ENCODE peak calls at places on chromosomes 3 and 15, in four cellular contexts. A, Z, C and J are unnamed samples.

GRCh38 chr3:143443851-143444331 is 324.3 kb downstream of the CHST2 start:
- DNase-seq in A (no peak), Z (no peak), C (no peak), J (peak)

GRCh38 chr3:160686955-160687535 is 10.1 kb downstream of the ARL14 start:
- DNase-seq in A (no peak), Z (no peak), C (no peak), J (no peak)

GRCh38 chr3:126557761-126558160 is 971 bp downstream of the C3orf22 start:
- DNase-seq in A (no peak), Z (no peak), C (no peak), J (no peak)

GRCh38 chr3:32531010-32531647 is 28.5 kb upstream of the CMTM6 start:
- DNase-seq in A (no peak), Z (no peak), C (no peak), J (no peak)

GRCh38 chr3:129317014-129317771 is 38.5 kb downstream of the HMCES start:
- DNase-seq in A (no peak), Z (no peak), C (no peak), J (no peak)

GRCh38 chr3:54087581-54088410 is 34.6 kb upstream of the CACNA2D3 start:
- DNase-seq in A (peak), Z (no peak), C (no peak), J (no peak)

GRCh38 chr3:99753268-99753975 is 64.2 kb upstream of the CMSS1 start:
- DNase-seq in A (peak), Z (no peak), C (no peak), J (peak)

GRCh38 chr3:117706037-117706436 is 996.5 kb downstream of the TUSC7 start:
- DNase-seq in A (no peak), Z (no peak), C (no peak), J (no peak)

GRCh38 chr15:85314139-85314538 is 66.3 kb upstream of the AKAP13 start:
- DNase-seq in A (no peak), Z (no peak), C (no peak), J (no peak)

GRCh38 chr3:134445631-134446030 is 40.2 kb downstream of the ANAPC13 start:
- DNase-seq in A (no peak), Z (no peak), C (no peak), J (peak)

GRCh38 chr15:88246666-88247446 is 9.7 kb downstream of the NTRK3 start:
- DNase-seq in A (peak), Z (peak), C (peak), J (no peak)

GRCh38 chr3:60746690-60747416 is 504.4 kb downstream of the FHIT start:
- DNase-seq in A (no peak), Z (no peak), C (no peak), J (no peak)

GRCh38 chr3:115325539-115325938 is 178.5 kb upstream of the ZBTB20 start:
- DNase-seq in A (peak), Z (no peak), C (no peak), J (peak)

GRCh38 chr15:50315814-50316630 is 39.0 kb downstream of the GABPB1 start:
- DNase-seq in A (peak), Z (no peak), C (no peak), J (peak)

GRCh38 chr3:149442845-149443544 is 31.5 kb upstream of the TM4SF4 start:
- DNase-seq in A (no peak), Z (no peak), C (no peak), J (peak)

GRCh38 chr3:167491626-167492025 is 17.8 kb upstream of the SERPINI2 start:
- DNase-seq in A (no peak), Z (no peak), C (no peak), J (no peak)

GRCh38 chr3:9820944-9821343 is 10.9 kb downstream of the TTLL3 start:
- DNase-seq in A (peak), Z (no peak), C (no peak), J (no peak)

GRCh38 chr15:55768670-55769185 is 25.8 kb upstream of the PRTG start:
- DNase-seq in A (no peak), Z (no peak), C (no peak), J (no peak)

GRCh38 chr3:119628390-119628789 is 30.7 kb downstream of the PLA1A start:
- DNase-seq in A (no peak), Z (no peak), C (no peak), J (no peak)

GRCh38 chr15:49855917-49856637 is 235.2 kb downstream of the DTWD1 start:
- DNase-seq in A (no peak), Z (no peak), C (no peak), J (peak)

GRCh38 chr3:195758721-195759353 is 38.1 kb downstream of the MUC20 start:
- DNase-seq in A (no peak), Z (peak), C (no peak), J (no peak)

GRCh38 chr15:99306694-99307338 is 55.5 kb downstream of the LRRC28 start:
- DNase-seq in A (peak), Z (no peak), C (no peak), J (no peak)

GRCh38 chr3:3551976-3552375 is 247.3 kb upstream of the LRRN1 start:
- DNase-seq in A (no peak), Z (no peak), C (no peak), J (no peak)

GRCh38 chr3:161264771-161265343 is 43.7 kb downstream of the NMD3 start:
- DNase-seq in A (no peak), Z (no peak), C (no peak), J (no peak)

GRCh38 chr3:111882799-111883198 is 23.7 kb downstream of the PHLDB2 start:
- DNase-seq in A (no peak), Z (no peak), C (no peak), J (no peak)

GRCh38 chr3:196164576-196164975 is 46.6 kb downstream of the ZDHHC19 start:
- DNase-seq in A (no peak), Z (no peak), C (no peak), J (no peak)

GRCh38 chr3:182710557-182711157 is 82.6 kb upstream of the ATP11B start:
- DNase-seq in A (peak), Z (no peak), C (no peak), J (no peak)

GRCh38 chr3:195794708-195795107 is 17.0 kb downstream of the MUC4 start:
- DNase-seq in A (peak), Z (peak), C (no peak), J (no peak)

GRCh38 chr3:190306026-190306425 is 16.2 kb downstream of the CLDN1 start:
- DNase-seq in A (no peak), Z (no peak), C (no peak), J (no peak)

GRCh38 chr15:76073554-76073953 is 13.8 kb downstream of the TMEM266 start:
- DNase-seq in A (no peak), Z (no peak), C (no peak), J (no peak)

GRCh38 chr3:25362118-25362517 is 65.9 kb upstream of the RARB start:
- DNase-seq in A (peak), Z (no peak), C (no peak), J (no peak)

GRCh38 chr3:67524046-67524445 is 130.4 kb downstream of the SUCLG2 start:
- DNase-seq in A (no peak), Z (no peak), C (no peak), J (no peak)

GRCh38 chr3:170044795-170045244 is 7.0 kb downstream of the GPR160 start:
- DNase-seq in A (no peak), Z (no peak), C (no peak), J (no peak)